ENCODE peak calls at places on chromosomes 1 and 21, in eight cellular contexts. N is dorsolateral prefrontal cortex; J is fibroblast of lung; U is neuronal stem cell; B is heart left ventricle; L is CD8-positive, alpha-beta memory T cell; Y is psoas muscle; Z is cardiac muscle cell. G is an unnamed sample.

GRCh38 chr1:64212023-64212422 is 8.6 kb downstream of the UBE2U start:
- DNase-seq in J (peak; percentile 54), Y (no peak), N (no peak), Z (no peak), U (no peak), L (no peak), B (no peak), G (no peak)

GRCh38 chr1:168474322-168474721 is 69.5 kb downstream of the XCL2 start:
- DNase-seq in Y (no peak), B (no peak), N (no peak), J (no peak), U (no peak), L (no peak), Z (no peak), G (no peak)

GRCh38 chr1:162554258-162554657 is 7.3 kb upstream of the UAP1 start:
- DNase-seq in L (no peak), U (no peak), N (no peak), B (no peak), Y (no peak), J (peak; percentile 67), Z (no peak), G (no peak)

GRCh38 chr1:114695430-114696093 is at the start of gene AMPD1:
- DNase-seq in Z (no peak), N (no peak), B (no peak), Y (no peak), U (no peak), J (peak; percentile 12), L (no peak), G (no peak)

GRCh38 chr1:42003433-42003832 is 84.7 kb upstream of the HIVEP3 start:
- DNase-seq in N (no peak), U (no peak), J (no peak), Z (peak; percentile 8), Y (no peak), L (no peak), B (no peak), G (no peak)

GRCh38 chr1:6167391-6168303 is 12.5 kb downstream of the CHD5 start:
- DNase-seq in N (peak; percentile 82), B (no peak), L (no peak), U (no peak), J (no peak), Z (no peak), Y (no peak), G (no peak)

GRCh38 chr1:206878456-206878855 is 13.0 kb downstream of the IL20 start:
- DNase-seq in U (no peak), Y (no peak), J (no peak), B (no peak), L (no peak), Z (no peak), N (no peak), G (no peak)

GRCh38 chr1:25562101-25562927 is 18.9 kb downstream of the LDLRAP1 start:
- DNase-seq in Y (peak; percentile 40), N (no peak), Z (no peak), J (no peak), B (no peak), U (no peak), L (peak; percentile 66), G (no peak)

GRCh38 chr1:14486401-14487110 is 111.9 kb upstream of the KAZN start:
- DNase-seq in B (peak; percentile 20), Z (no peak), Y (no peak), J (peak; percentile 86), N (no peak), L (no peak), U (no peak), G (no peak)

GRCh38 chr21:43274946-43275310 is 106.1 kb downstream of the CRYAA start:
- DNase-seq in L (no peak), Y (peak; percentile 36), U (no peak), B (no peak), Z (no peak), J (no peak), N (no peak), G (no peak)

GRCh38 chr1:110060034-110060661 is 10.3 kb downstream of the ALX3 start:
- DNase-seq in N (no peak), B (no peak), J (peak; percentile 9), L (peak; percentile 62), Y (peak; percentile 74), Z (peak; percentile 44), U (no peak), G (no peak)

GRCh38 chr1:93033785-93034184 is 45.3 kb upstream of the MTF2 start:
- DNase-seq in Y (no peak), N (no peak), Z (no peak), B (no peak), J (no peak), U (no peak), L (no peak), G (no peak)

GRCh38 chr1:198156111-198156744 is 570 bp upstream of the NEK7 start:
- DNase-seq in L (peak; percentile 59), U (peak; percentile 40), J (peak; percentile 80), B (peak; percentile 37), N (no peak), Y (peak; percentile 56), Z (peak; percentile 69), G (peak; percentile 11)

GRCh38 chr1:154765970-154766369 is 104.1 kb downstream of the KCNN3 start:
- DNase-seq in Z (peak; percentile 43), L (no peak), Y (no peak), J (peak; percentile 36), B (no peak), U (no peak), N (no peak), G (peak; percentile 14)

GRCh38 chr1:230086152-230086551 is 19.1 kb downstream of the GALNT2 start:
- DNase-seq in Y (no peak), B (no peak), Z (no peak), J (no peak), U (no peak), L (no peak), N (no peak), G (no peak)

GRCh38 chr1:41327383-41327999 is 33.7 kb upstream of the FOXO6 start:
- DNase-seq in U (no peak), Z (no peak), N (no peak), L (no peak), B (no peak), J (no peak), Y (no peak), G (no peak)

GRCh38 chr1:152757747-152758146 is at the start of gene KPRP:
- DNase-seq in N (no peak), U (no peak), B (no peak), Z (no peak), L (no peak), J (no peak), Y (no peak), G (no peak)

GRCh38 chr1:185555743-185556142 is 178.4 kb upstream of the HMCN1 start:
- DNase-seq in B (no peak), Y (no peak), Z (no peak), N (no peak), L (no peak), J (no peak), U (no peak), G (no peak)

GRCh38 chr1:42978317-42979036 is 19.8 kb upstream of the SLC2A1 start:
- DNase-seq in J (no peak), Z (no peak), L (no peak), U (no peak), N (no peak), Y (no peak), B (no peak), G (no peak)

GRCh38 chr1:10528066-10529014 is 53.6 kb downstream of the PEX14 start:
- DNase-seq in N (no peak), B (peak; percentile 52), J (peak; percentile 83), Z (peak; percentile 24), U (no peak), Y (peak; percentile 83), L (no peak), G (no peak)

DNA sequence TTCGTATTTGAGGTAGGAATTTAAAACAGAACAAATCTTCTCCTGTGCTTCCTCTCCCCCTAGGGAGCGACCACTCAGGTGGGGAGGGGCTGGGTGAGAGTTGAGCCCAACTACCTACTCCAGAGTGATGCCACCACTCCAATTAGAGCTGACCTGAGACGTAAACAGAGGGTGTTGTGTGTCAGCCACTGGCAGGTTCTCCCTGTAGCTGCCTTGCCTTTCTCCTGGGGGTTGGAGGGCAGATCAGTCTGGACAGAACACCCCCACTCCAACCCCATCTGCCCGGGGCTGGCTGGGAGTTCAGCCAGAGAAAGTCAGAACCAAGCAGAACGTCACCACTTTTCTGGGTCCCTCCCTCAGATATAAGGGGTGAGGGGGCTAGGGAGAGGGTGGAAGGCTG is 2.0 kb downstream of the HPDL start:
- DNase-seq in J (no peak), L (no peak), B (no peak), N (no peak), U (no peak), Y (no peak), Z (no peak), G (no peak)
- H3K27ac ChIP-seq in J (no peak overlapping the region), L (no peak overlapping the region), B (no peak overlapping the region), N (no peak overlapping the region), U (peak overlapping the region; percentile 11), Y (peak overlapping the region; percentile 7), Z (no peak overlapping the region), G (no peak overlapping the region)

GRCh38 chr1:210328032-210328745 is 513 bp upstream of the HHAT start:
- DNase-seq in Z (peak; percentile 12), J (no peak), L (no peak), U (no peak), N (no peak), B (peak; percentile 25), Y (no peak), G (no peak)
- H3K27ac ChIP-seq in Z (peak overlapping the region; percentile 77), J (no peak overlapping the region), L (peak overlapping the region; percentile 79), U (peak overlapping the region; percentile 91), N (peak overlapping the region; percentile 93), B (peak overlapping the region; percentile 99), Y (peak overlapping the region; percentile 70), G (peak overlapping the region; percentile 55)

DNA sequence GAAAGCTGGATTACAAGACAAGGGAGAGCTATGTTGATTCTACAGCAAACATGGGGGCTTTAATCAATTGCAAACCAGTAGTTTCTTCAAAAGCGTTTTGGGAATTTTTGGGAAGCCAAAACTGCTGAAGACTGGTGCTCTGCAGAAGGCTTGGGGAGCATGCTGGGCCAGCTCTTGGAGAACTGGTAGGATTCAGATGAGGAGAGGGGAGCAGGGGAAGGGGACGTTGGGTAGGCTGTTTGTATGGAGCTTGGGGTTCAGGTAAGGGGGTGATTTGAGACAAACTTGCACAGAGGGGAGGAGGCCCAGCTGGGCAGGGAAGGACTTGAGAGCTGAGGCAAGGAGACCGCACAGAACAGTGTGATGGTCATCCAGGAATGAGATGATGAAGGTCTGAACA is 2.6 kb upstream of the MYOG start:
- DNase-seq in Y (no peak), B (no peak), J (no peak), Z (no peak), L (no peak), U (no peak), N (no peak), G (no peak)
- H3K27ac ChIP-seq in Y (no peak overlapping the region), B (no peak overlapping the region), J (no peak overlapping the region), Z (no peak overlapping the region), L (no peak overlapping the region), U (no peak overlapping the region), N (no peak overlapping the region), G (no peak overlapping the region)

DNA sequence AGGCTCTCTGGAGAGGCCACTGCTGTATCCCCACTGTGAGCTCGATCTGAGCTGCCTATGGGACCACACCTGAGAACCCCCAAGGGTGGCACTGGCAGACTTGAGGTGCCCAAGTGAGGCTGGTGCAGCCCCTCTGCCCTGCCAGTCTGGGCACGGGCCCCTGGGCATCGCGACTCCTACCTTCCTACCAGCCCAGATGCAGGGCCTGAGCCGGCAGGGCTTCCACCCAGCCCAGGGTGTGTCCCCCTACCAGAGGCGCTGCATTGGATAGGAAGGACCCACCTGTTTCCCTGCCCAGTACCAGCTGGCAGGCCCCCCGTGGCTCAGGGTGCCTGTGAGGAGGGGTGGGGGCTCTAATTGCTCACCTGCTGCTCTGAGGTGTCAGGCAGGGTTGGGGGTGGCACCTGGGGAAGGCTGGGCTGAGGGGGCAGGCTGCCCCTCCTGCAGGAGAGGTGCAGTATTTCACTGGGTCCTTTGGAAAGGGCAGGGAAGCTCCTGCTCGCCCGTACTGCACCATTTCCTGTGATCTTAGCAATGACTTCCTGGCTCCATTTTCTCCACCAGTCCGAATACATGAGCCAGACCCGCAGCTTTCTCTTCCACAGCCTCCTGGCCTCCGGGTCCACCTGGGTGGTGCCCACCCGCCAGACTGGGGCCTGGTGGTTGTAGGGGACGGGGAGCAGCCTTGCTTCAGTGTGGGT is 11.8 kb downstream of the TP73 start:
- DNase-seq in Y (peak; percentile 35), N (no peak), U (no peak), B (no peak), L (no peak), Z (no peak), J (no peak), G (no peak)
- H3K27ac ChIP-seq in Y (no peak overlapping the region), N (no peak overlapping the region), U (no peak overlapping the region), B (no peak overlapping the region), L (no peak overlapping the region), Z (no peak overlapping the region), J (no peak overlapping the region), G (no peak overlapping the region)